ENCODE peak calls at places on chromosomes 6 and 20, in nine cellular contexts. C, Z, O, P, J, N, T, M and F are unnamed samples.

GRCh38 chr20:55095745-55096450 is 620.5 kb downstream of the DOK5 start:
- DNase-seq in C (no peak), Z (no peak), O (no peak), P (no peak), J (no peak), N (no peak), T (no peak), M (no peak), F (no peak)

GRCh38 chr6:42742116-42742894 is 3.6 kb downstream of the TBCC start:
- DNase-seq in C (no peak), Z (no peak), O (no peak), P (peak), J (no peak), N (no peak), T (no peak), M (peak), F (no peak)

GRCh38 chr20:20604357-20604756 is 108.1 kb downstream of the RALGAPA2 start:
- DNase-seq in C (no peak), Z (no peak), O (no peak), P (no peak), J (no peak), N (no peak), T (no peak), M (no peak), F (no peak)

GRCh38 chr6:70668499-70668812 is 773 bp downstream of the SMAP1 start:
- DNase-seq in C (no peak), Z (no peak), O (no peak), P (no peak), J (no peak), N (peak), T (peak), M (no peak), F (no peak)

GRCh38 chr6:111809264-111809663 is 64.0 kb downstream of the FYN start:
- DNase-seq in C (no peak), Z (no peak), O (no peak), P (peak), J (no peak), N (no peak), T (no peak), M (no peak), F (no peak)

GRCh38 chr6:159594750-159595117 is 98.3 kb downstream of the SOD2 start:
- DNase-seq in C (peak), Z (no peak), O (no peak), P (no peak), J (no peak), N (no peak), T (no peak), M (no peak), F (no peak)

GRCh38 chr20:25061821-25062530 is 4.0 kb upstream of the ACSS1 start:
- DNase-seq in C (no peak), Z (peak), O (no peak), P (no peak), J (no peak), N (no peak), T (peak), M (no peak), F (no peak)

GRCh38 chr6:163585932-163586437 is 171.5 kb downstream of the QKI start:
- DNase-seq in C (peak), Z (peak), O (no peak), P (no peak), J (peak), N (no peak), T (peak), M (no peak), F (no peak)

GRCh38 chr20:49034070-49034732 is 11.9 kb upstream of the CSE1L start:
- DNase-seq in C (no peak), Z (no peak), O (no peak), P (no peak), J (no peak), N (no peak), T (no peak), M (no peak), F (no peak)

GRCh38 chr20:13784271-13784892 is 337 bp downstream of the ESF1 start:
- DNase-seq in C (no peak), Z (no peak), O (peak), P (no peak), J (no peak), N (no peak), T (no peak), M (no peak), F (no peak)

GRCh38 chr20:11496382-11496781 is 421.3 kb upstream of the BTBD3 start:
- DNase-seq in C (no peak), Z (no peak), O (no peak), P (no peak), J (peak), N (no peak), T (no peak), M (no peak), F (no peak)

GRCh38 chr6:15293674-15294073 is 47.8 kb downstream of the JARID2 start:
- DNase-seq in C (no peak), Z (no peak), O (no peak), P (no peak), J (no peak), N (no peak), T (no peak), M (no peak), F (no peak)

GRCh38 chr20:58103517-58103904 is 124.9 kb downstream of the ANKRD60 start:
- DNase-seq in C (no peak), Z (no peak), O (no peak), P (no peak), J (peak), N (no peak), T (no peak), M (no peak), F (no peak)

GRCh38 chr6:43399932-43400487 is 27.3 kb upstream of the ABCC10 start:
- DNase-seq in C (no peak), Z (no peak), O (no peak), P (no peak), J (no peak), N (no peak), T (no peak), M (no peak), F (no peak)

GRCh38 chr6:40959781-40960327 is 79.2 kb downstream of the UNC5CL start:
- DNase-seq in C (no peak), Z (no peak), O (no peak), P (no peak), J (no peak), N (no peak), T (no peak), M (no peak), F (no peak)

GRCh38 chr6:31270788-31271640 is 878 bp downstream of the HLA-C start:
- DNase-seq in C (no peak), Z (peak), O (no peak), P (no peak), J (peak), N (peak), T (peak), M (no peak), F (peak)

GRCh38 chr6:79042799-79043126 is 35.3 kb downstream of the PHIP start:
- DNase-seq in C (no peak), Z (no peak), O (no peak), P (no peak), J (no peak), N (no peak), T (no peak), M (no peak), F (no peak)

GRCh38 chr20:59575653-59576052 is 28.7 kb upstream of the PHACTR3 start:
- DNase-seq in C (no peak), Z (no peak), O (no peak), P (no peak), J (no peak), N (no peak), T (no peak), M (no peak), F (no peak)

GRCh38 chr20:43749734-43750294 is 23.0 kb upstream of the GTSF1L start:
- DNase-seq in C (no peak), Z (peak), O (peak), P (no peak), J (peak), N (peak), T (peak), M (no peak), F (peak)

GRCh38 chr6:111922454-111923297 is 49.4 kb upstream of the FYN start:
- DNase-seq in C (no peak), Z (no peak), O (no peak), P (peak), J (peak), N (no peak), T (no peak), M (no peak), F (no peak)

GRCh38 chr6:109236140-109237081 is 141.1 kb downstream of the CEP57L1 start:
- DNase-seq in C (no peak), Z (no peak), O (peak), P (no peak), J (peak), N (peak), T (no peak), M (no peak), F (no peak)

GRCh38 chr6:169255643-169256042 is 2.0 kb upstream of the THBS2 start:
- DNase-seq in C (no peak), Z (no peak), O (no peak), P (no peak), J (no peak), N (no peak), T (no peak), M (no peak), F (no peak)

GRCh38 chr6:168414696-168415095 is 26.3 kb upstream of the SMOC2 start:
- DNase-seq in C (no peak), Z (no peak), O (no peak), P (no peak), J (no peak), N (no peak), T (no peak), M (no peak), F (no peak)

GRCh38 chr20:29079769-29080690 is 2177.4 kb upstream of the DEFB115 start:
- DNase-seq in C (no peak), Z (peak), O (no peak), P (no peak), J (no peak), N (no peak), T (no peak), M (no peak), F (no peak)

GRCh38 chr6:81977488-81977887 is 225.0 kb upstream of the TENT5A start:
- DNase-seq in C (no peak), Z (no peak), O (no peak), P (no peak), J (no peak), N (no peak), T (no peak), M (no peak), F (no peak)

GRCh38 chr20:6583134-6583738 is 184.2 kb upstream of the BMP2 start:
- DNase-seq in C (no peak), Z (peak), O (peak), P (peak), J (peak), N (peak), T (peak), M (peak), F (peak)

GRCh38 chr6:8157839-8158238 is 55.5 kb upstream of the EEF1E1 start:
- DNase-seq in C (no peak), Z (no peak), O (no peak), P (no peak), J (peak), N (no peak), T (no peak), M (no peak), F (peak)

GRCh38 chr6:26556263-26557070 is 18.3 kb downstream of the HMGN4 start:
- DNase-seq in C (no peak), Z (no peak), O (peak), P (peak), J (peak), N (no peak), T (peak), M (peak), F (no peak)

GRCh38 chr6:92126088-92126487 is 1293.3 kb downstream of the EPHA7 start:
- DNase-seq in C (no peak), Z (no peak), O (no peak), P (no peak), J (no peak), N (no peak), T (no peak), M (no peak), F (no peak)

GRCh38 chr6:11700118-11700718 is 78.4 kb downstream of the ADTRP start:
- DNase-seq in C (peak), Z (no peak), O (no peak), P (no peak), J (peak), N (peak), T (no peak), M (peak), F (no peak)

GRCh38 chr20:45902199-45902701 is 9.7 kb downstream of the PLTP start:
- DNase-seq in C (no peak), Z (no peak), O (no peak), P (no peak), J (no peak), N (no peak), T (no peak), M (no peak), F (no peak)

GRCh38 chr6:69398729-69399128 is 398.1 kb downstream of the LMBRD1 start:
- DNase-seq in C (no peak), Z (no peak), O (no peak), P (no peak), J (no peak), N (no peak), T (no peak), M (peak), F (no peak)

GRCh38 chr6:109484161-109484560 is 1.1 kb upstream of the ZBTB24 start:
- DNase-seq in C (no peak), Z (no peak), O (no peak), P (no peak), J (no peak), N (no peak), T (no peak), M (no peak), F (no peak)

GRCh38 chr6:159969204-159969912 is 476 bp downstream of the IGF2R start:
- DNase-seq in C (no peak), Z (peak), O (peak), P (no peak), J (peak), N (peak), T (peak), M (no peak), F (no peak)

GRCh38 chr6:90256698-90257485 is 39.8 kb downstream of the BACH2 start:
- DNase-seq in C (no peak), Z (no peak), O (no peak), P (no peak), J (no peak), N (no peak), T (no peak), M (no peak), F (no peak)

GRCh38 chr6:62035952-62036351 is 250.1 kb downstream of the KHDRBS2 start:
- DNase-seq in C (no peak), Z (no peak), O (no peak), P (no peak), J (peak), N (no peak), T (no peak), M (no peak), F (no peak)

GRCh38 chr6:164753517-164753916 is 555.9 kb downstream of the C6orf118 start:
- DNase-seq in C (no peak), Z (no peak), O (no peak), P (no peak), J (no peak), N (no peak), T (no peak), M (no peak), F (no peak)

GRCh38 chr6:55868910-55869479 is 6.4 kb downstream of the BMP5 start:
- DNase-seq in C (no peak), Z (no peak), O (no peak), P (no peak), J (no peak), N (peak), T (no peak), M (no peak), F (no peak)

GRCh38 chr6:144528605-144529425 is 243.7 kb downstream of the UTRN start:
- DNase-seq in C (no peak), Z (no peak), O (no peak), P (no peak), J (peak), N (no peak), T (no peak), M (no peak), F (no peak)

GRCh38 chr6:54315692-54316091 is 7.5 kb downstream of the TINAG start:
- DNase-seq in C (no peak), Z (no peak), O (no peak), P (peak), J (no peak), N (no peak), T (no peak), M (no peak), F (no peak)